ENCODE peak calls at places on chromosome X, in six cellular contexts. One of them, this sample, is unnamed. For H3K9me3, the result is how much of the 10 kb centered on the place peaks cover.

GRCh38 chrX:19886888-19887531 is 390 bp downstream of the SH3KBP1 start:
- DNase-seq in ovary: peak
- DNase-seq in upper lobe of right lung: peak
- DNase-seq in PC-3: peak
- DNase-seq in PC-9: no peak
- DNase-seq in astrocyte: no peak
- DNase-seq in this sample: peak

GRCh38 chrX:82961129-82961528 is 547.0 kb upstream of the POU3F4 start:
- DNase-seq in ovary: no peak
- DNase-seq in PC-3: peak
- DNase-seq in upper lobe of right lung: no peak
- DNase-seq in PC-9: no peak
- DNase-seq in astrocyte: no peak
- DNase-seq in this sample: no peak

GRCh38 chrX:2385224-2385623 is 115.6 kb downstream of the DHRSX start:
- DNase-seq in astrocyte: peak
- DNase-seq in PC-3: peak
- DNase-seq in upper lobe of right lung: no peak
- DNase-seq in ovary: no peak
- DNase-seq in PC-9: peak
- DNase-seq in this sample: peak

GRCh38 chrX:17413228-17413627 is 38.2 kb downstream of the NHS start:
- DNase-seq in ovary: no peak
- DNase-seq in PC-3: peak
- DNase-seq in astrocyte: peak
- DNase-seq in PC-9: peak
- DNase-seq in upper lobe of right lung: no peak
- DNase-seq in this sample: no peak

GRCh38 chrX:103254921-103255455 is at the start of gene TCEAL8:
- DNase-seq in PC-3: peak
- DNase-seq in astrocyte: peak
- DNase-seq in PC-9: peak
- DNase-seq in ovary: peak
- DNase-seq in upper lobe of right lung: peak
- DNase-seq in this sample: peak

GRCh38 chrX:39337461-39337860 is 536.2 kb downstream of the MID1IP1 start:
- DNase-seq in upper lobe of right lung: no peak
- DNase-seq in ovary: no peak
- DNase-seq in PC-3: no peak
- DNase-seq in astrocyte: no peak
- DNase-seq in PC-9: no peak
- DNase-seq in this sample: no peak

GRCh38 chrX:38044682-38045081 is 38.3 kb downstream of the SYTL5 start:
- DNase-seq in astrocyte: peak
- DNase-seq in PC-3: no peak
- DNase-seq in ovary: no peak
- DNase-seq in PC-9: no peak
- DNase-seq in upper lobe of right lung: no peak
- DNase-seq in this sample: no peak

GRCh38 chrX:150363561-150364346 is 637 bp downstream of the MAMLD1 start:
- DNase-seq in PC-9: no peak
- DNase-seq in PC-3: peak
- DNase-seq in upper lobe of right lung: peak
- DNase-seq in astrocyte: no peak
- DNase-seq in ovary: peak
- DNase-seq in this sample: peak

GRCh38 chrX:110265624-110266023 is 52.3 kb downstream of the AMMECR1 start:
- DNase-seq in PC-3: peak
- DNase-seq in ovary: no peak
- DNase-seq in astrocyte: no peak
- DNase-seq in PC-9: no peak
- DNase-seq in upper lobe of right lung: no peak
- DNase-seq in this sample: no peak

GRCh38 chrX:104419211-104419610 is 146.8 kb upstream of the IL1RAPL2 start:
- DNase-seq in astrocyte: peak
- DNase-seq in upper lobe of right lung: no peak
- DNase-seq in PC-9: peak
- DNase-seq in ovary: no peak
- DNase-seq in PC-3: peak
- DNase-seq in this sample: peak

DNA sequence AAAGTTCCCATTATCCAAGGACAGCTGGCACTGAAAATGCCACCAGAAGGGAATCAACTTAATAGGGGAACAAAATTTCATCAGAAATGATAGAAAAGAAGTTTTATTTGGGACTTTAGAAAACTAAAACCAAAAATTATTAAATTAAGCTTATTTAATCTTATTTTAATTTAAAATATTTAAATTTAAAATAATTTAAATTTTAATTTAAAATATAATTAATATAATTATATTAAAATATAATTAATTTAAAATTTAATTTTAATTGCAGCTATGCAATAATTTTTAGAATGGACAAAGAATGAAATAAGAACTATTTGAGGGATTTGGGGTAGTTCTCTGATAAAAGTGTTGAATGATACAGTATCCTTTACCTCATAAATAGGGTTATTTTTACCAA is 10.2 kb upstream of the VAMP7 start:
- DNase-seq in PC-3: no peak
- DNase-seq in astrocyte: no peak
- DNase-seq in PC-9: no peak
- DNase-seq in upper lobe of right lung: no peak
- DNase-seq in ovary: no peak
- DNase-seq in this sample: no peak
- H3K9me3 ChIP-seq in PC-3: under half
- H3K9me3 ChIP-seq in astrocyte: under half
- H3K9me3 ChIP-seq in PC-9: under half
- H3K9me3 ChIP-seq in upper lobe of right lung: under half
- H3K9me3 ChIP-seq in ovary: under half
- H3K9me3 ChIP-seq in this sample: under half

GRCh38 chrX:130083107-130083490 is 27.2 kb downstream of the ELF4 start:
- DNase-seq in ovary: no peak
- DNase-seq in PC-3: no peak
- DNase-seq in PC-9: no peak
- DNase-seq in upper lobe of right lung: no peak
- DNase-seq in astrocyte: no peak
- DNase-seq in this sample: peak
- H3K27ac ChIP-seq in ovary: no peak
- H3K27ac ChIP-seq in PC-3: no peak
- H3K27ac ChIP-seq in PC-9: no peak
- H3K27ac ChIP-seq in upper lobe of right lung: no peak
- H3K27ac ChIP-seq in astrocyte: no peak
- H3K27ac ChIP-seq in this sample: peak

GRCh38 chrX:53330331-53330730 is 48.9 kb upstream of the IQSEC2 start:
- DNase-seq in astrocyte: no peak
- DNase-seq in upper lobe of right lung: no peak
- DNase-seq in ovary: no peak
- DNase-seq in PC-9: no peak
- DNase-seq in PC-3: no peak
- DNase-seq in this sample: no peak
- H3K4me3 ChIP-seq in astrocyte: no peak
- H3K4me3 ChIP-seq in upper lobe of right lung: no peak
- H3K4me3 ChIP-seq in ovary: no peak
- H3K4me3 ChIP-seq in PC-9: no peak
- H3K4me3 ChIP-seq in PC-3: no peak
- H3K4me3 ChIP-seq in this sample: no peak

DNA sequence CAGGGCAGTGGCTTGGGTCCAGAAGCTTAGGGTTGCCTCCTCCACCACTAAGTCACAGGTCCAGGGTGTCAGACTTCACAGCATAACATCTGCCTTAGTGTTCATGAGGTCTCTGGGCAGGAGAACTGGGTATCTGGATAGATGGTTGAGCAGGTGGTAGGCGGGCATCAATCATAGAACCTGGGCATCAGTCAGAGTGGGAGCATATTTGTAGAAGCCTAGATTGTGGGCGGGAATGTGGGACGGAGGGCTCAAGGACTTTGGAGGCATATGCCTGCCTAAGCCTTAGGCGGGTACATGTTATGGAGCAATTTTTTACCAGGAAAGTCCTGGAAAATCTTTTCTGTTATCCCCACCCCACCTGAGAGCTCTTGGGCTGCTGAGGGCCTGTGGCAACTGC is 28.5 kb downstream of the TAF7L start:
- DNase-seq in PC-3: no peak
- DNase-seq in upper lobe of right lung: no peak
- DNase-seq in ovary: no peak
- DNase-seq in PC-9: no peak
- DNase-seq in astrocyte: no peak
- DNase-seq in this sample: no peak
- H3K9me3 ChIP-seq in PC-3: under half
- H3K9me3 ChIP-seq in upper lobe of right lung: under half
- H3K9me3 ChIP-seq in ovary: under half
- H3K9me3 ChIP-seq in PC-9: under half
- H3K9me3 ChIP-seq in astrocyte: under half
- H3K9me3 ChIP-seq in this sample: under half

GRCh38 chrX:72131317-72132294 is at the start of gene RTL5:
- DNase-seq in PC-9: no peak
- DNase-seq in astrocyte: peak
- DNase-seq in ovary: peak
- DNase-seq in PC-3: peak
- DNase-seq in upper lobe of right lung: peak
- DNase-seq in this sample: peak
- H3K27ac ChIP-seq in PC-9: no peak
- H3K27ac ChIP-seq in astrocyte: no peak
- H3K27ac ChIP-seq in ovary: no peak
- H3K27ac ChIP-seq in PC-3: no peak
- H3K27ac ChIP-seq in upper lobe of right lung: peak
- H3K27ac ChIP-seq in this sample: no peak